ENCODE peak calls at places on chromosomes 7 and 10, in nine cellular contexts. K is posterior cingulate gyrus; X is mucosa of gallbladder; H is left ventricle myocardium inferior; L is activated CD8-positive, alpha-beta memory T cell treated with anti-CD3 and anti-CD28 coated beads, Interleukin-2, amount 10 ng/mL, durations not matched to agents 7 days and 5 days; S is fibroblast of lung; Q is central memory CD4-positive, alpha-beta T cell; N is lung microvascular endothelial cell; F is RWPE1. V is an unnamed sample.

GRCh38 chr7:131683536-131684125 is 127.2 kb upstream of the PODXL start:
- DNase-seq in H (no peak), Q (no peak), S (no peak), L (no peak), F (no peak), N (no peak), X (no peak), K (no peak), V (no peak)

GRCh38 chr7:75756340-75757297 is 15.4 kb downstream of the CCL26 start:
- DNase-seq in L (no peak), S (peak; percentile 24), Q (no peak), H (no peak), K (no peak), F (peak; percentile 47), X (no peak), N (peak; percentile 73), V (no peak)

GRCh38 chr7:77537136-77537594 is at the start of gene PTPN12:
- DNase-seq in S (no peak), X (no peak), L (peak; percentile 77), Q (no peak), K (no peak), N (no peak), F (no peak), H (no peak), V (peak; percentile 71)

GRCh38 chr7:45910855-45911254 is 10.2 kb downstream of the IGFBP3 start:
- DNase-seq in S (no peak), Q (no peak), L (no peak), H (no peak), K (no peak), X (no peak), N (no peak), F (no peak), V (no peak)

GRCh38 chr7:129431911-129432643 is 2.2 kb upstream of the STRIP2 start:
- DNase-seq in F (no peak), K (no peak), S (no peak), X (no peak), H (no peak), N (no peak), Q (no peak), L (no peak), V (no peak)

GRCh38 chr10:68900427-68901105 is 549 bp upstream of the DDX50 start:
- DNase-seq in F (peak; percentile 48), X (no peak), L (no peak), H (peak; percentile 78), Q (no peak), S (peak; percentile 82), K (peak; percentile 94), N (no peak), V (peak; percentile 30)

GRCh38 chr7:128053023-128053422 is 21.8 kb upstream of the LRRC4 start:
- DNase-seq in N (peak; percentile 73), F (peak; percentile 9), Q (no peak), X (no peak), S (peak; percentile 15), L (no peak), K (no peak), H (no peak), V (no peak)

GRCh38 chr7:39535720-39536119 is 30.5 kb upstream of the YAE1 start:
- DNase-seq in S (no peak), N (no peak), K (no peak), F (no peak), X (no peak), Q (no peak), L (no peak), H (no peak), V (no peak)

GRCh38 chr7:137626469-137627067 is 220.2 kb downstream of the DGKI start:
- DNase-seq in F (peak; percentile 30), Q (no peak), H (no peak), X (peak; percentile 21), K (no peak), L (peak; percentile 57), N (peak; percentile 54), S (peak; percentile 38), V (peak; percentile 22)

GRCh38 chr10:110508806-110509544 is 11.3 kb downstream of the DUSP5 start:
- DNase-seq in H (peak; percentile 71), S (no peak), X (no peak), N (peak; percentile 48), F (no peak), Q (no peak), L (no peak), K (no peak), V (no peak)

GRCh38 chr7:139774376-139774775 is 3.4 kb downstream of the HIPK2 start:
- DNase-seq in F (peak; percentile 38), K (no peak), H (no peak), Q (no peak), N (peak; percentile 63), L (no peak), X (no peak), S (peak; percentile 93), V (peak; percentile 90)

GRCh38 chr10:6052247-6053221 is 9.6 kb downstream of the IL2RA start:
- DNase-seq in Q (peak; percentile 81), L (peak; percentile 87), X (no peak), F (peak; percentile 29), S (no peak), K (no peak), H (no peak), N (no peak), V (no peak)

GRCh38 chr10:593901-594457 is 95.5 kb downstream of the DIP2C start:
- DNase-seq in F (no peak), X (no peak), L (no peak), S (peak; percentile 91), K (peak; percentile 32), H (peak; percentile 37), N (no peak), Q (no peak), V (no peak)

GRCh38 chr10:68562666-68563522 is 2.8 kb downstream of the TET1 start:
- DNase-seq in F (no peak), K (no peak), S (peak; percentile 67), L (no peak), N (no peak), X (no peak), H (no peak), Q (no peak), V (peak; percentile 46)

GRCh38 chr10:8416192-8416701 is 361.8 kb downstream of the GATA3 start:
- DNase-seq in N (no peak), F (no peak), H (no peak), L (peak; percentile 69), K (no peak), X (no peak), S (peak; percentile 51), Q (peak; percentile 81), V (no peak)

GRCh38 chr7:117665393-117665792 is 185.6 kb downstream of the CFTR start:
- DNase-seq in F (no peak), H (no peak), N (no peak), Q (no peak), K (no peak), X (no peak), L (no peak), S (peak; percentile 40), V (no peak)

GRCh38 chr7:147894271-147894670 is 696.3 kb upstream of the C7orf33 start:
- DNase-seq in N (no peak), F (no peak), H (no peak), Q (no peak), K (no peak), X (no peak), S (no peak), L (no peak), V (no peak)

GRCh38 chr10:3948843-3949242 is 163.8 kb upstream of the KLF6 start:
- DNase-seq in N (peak; percentile 96), H (no peak), K (no peak), S (peak; percentile 89), L (peak; percentile 94), F (peak; percentile 43), Q (peak; percentile 85), X (peak; percentile 75), V (no peak)

GRCh38 chr7:2065516-2065915 is 167.2 kb downstream of the MAD1L1 start:
- DNase-seq in Q (no peak), K (no peak), F (no peak), H (no peak), S (no peak), N (no peak), X (no peak), L (no peak), V (no peak)

GRCh38 chr10:29007370-29007747 is 281.5 kb upstream of the LYZL1 start:
- DNase-seq in S (no peak), X (no peak), Q (no peak), K (no peak), F (no peak), L (no peak), H (no peak), N (no peak), V (no peak)

GRCh38 chr7:71005109-71005508 is 126.8 kb upstream of the GALNT17 start:
- DNase-seq in N (no peak), L (no peak), K (no peak), F (no peak), H (no peak), Q (no peak), X (no peak), S (no peak), V (no peak)